ENCODE peak calls at places on chromosome 9, in five cellular contexts. D is adrenal gland, M is A549, I is IMR-90, N is Peyer's patch. L is an unnamed sample.

GRCh38 chr9:18467696-18468095 is 6.3 kb upstream of the ADAMTSL1 start:
- DNase-seq in D (no peak), M (no peak), I (no peak), N (no peak), L (no peak)

GRCh38 chr9:95005276-95006141 is 279.0 kb downstream of the AOPEP start:
- DNase-seq in D (no peak), M (no peak), I (no peak), N (no peak), L (no peak)

GRCh38 chr9:70413427-70413797 is 1.0 kb downstream of the KLF9 start:
- DNase-seq in D (no peak), M (no peak), I (no peak), N (no peak), L (no peak)

GRCh38 chr9:116297346-116297745 is 143.8 kb downstream of the PAPPA start:
- DNase-seq in D (no peak), M (no peak), I (no peak), N (no peak), L (no peak)

GRCh38 chr9:4226331-4227250 is 73.3 kb downstream of the GLIS3 start:
- DNase-seq in D (no peak), M (no peak), I (peak), N (no peak), L (no peak)

GRCh38 chr9:8571648-8572047 is 772.1 kb upstream of the DMAC1 start:
- DNase-seq in D (no peak), M (no peak), I (no peak), N (no peak), L (no peak)

GRCh38 chr9:4289411-4290380 is 10.2 kb downstream of the GLIS3 start:
- DNase-seq in D (no peak), M (no peak), I (peak), N (no peak), L (no peak)

GRCh38 chr9:130979591-130980385 is 29.2 kb upstream of the LAMC3 start:
- DNase-seq in D (no peak), M (no peak), I (no peak), N (no peak), L (no peak)

GRCh38 chr9:110763568-110763967 is 95.0 kb downstream of the MUSK start:
- DNase-seq in D (no peak), M (no peak), I (no peak), N (no peak), L (no peak)

GRCh38 chr9:124332321-124332720 is 74.6 kb downstream of the NEK6 start:
- DNase-seq in D (no peak), M (no peak), I (no peak), N (no peak), L (no peak)

GRCh38 chr9:2151171-2151570 is 136.0 kb downstream of the SMARCA2 start:
- DNase-seq in D (no peak), M (no peak), I (no peak), N (no peak), L (no peak)

GRCh38 chr9:73137286-73137899 is 14.3 kb upstream of the ANXA1 start:
- DNase-seq in D (no peak), M (no peak), I (no peak), N (no peak), L (no peak)

GRCh38 chr9:111176511-111176910 is 138.2 kb upstream of the LPAR1 start:
- DNase-seq in D (no peak), M (no peak), I (no peak), N (no peak), L (no peak)

GRCh38 chr9:33239922-33240321 is at the start of gene SPINK4:
- DNase-seq in D (peak), M (no peak), I (peak), N (peak), L (no peak)

GRCh38 chr9:124004608-124005007 is 7.0 kb upstream of the LHX2 start:
- DNase-seq in D (no peak), M (no peak), I (no peak), N (no peak), L (no peak)

GRCh38 chr9:27528278-27528885 is 1.2 kb downstream of the MOB3B start:
- DNase-seq in D (peak), M (no peak), I (peak), N (peak), L (peak)

GRCh38 chr9:15584383-15584782 is 31.5 kb downstream of the CCDC171 start:
- DNase-seq in D (no peak), M (no peak), I (no peak), N (no peak), L (no peak)

GRCh38 chr9:93675336-93676150 is 99.2 kb downstream of the PHF2 start:
- DNase-seq in D (peak), M (no peak), I (no peak), N (peak), L (no peak)

GRCh38 chr9:126615251-126615790 is 1.6 kb downstream of the LMX1B start:
- DNase-seq in D (no peak), M (no peak), I (peak), N (peak), L (no peak)

GRCh38 chr9:131238402-131239021 is 37.8 kb downstream of the FAM78A start:
- DNase-seq in D (no peak), M (no peak), I (peak), N (no peak), L (no peak)

GRCh38 chr9:3916420-3916819 is 383.4 kb downstream of the GLIS3 start:
- DNase-seq in D (no peak), M (no peak), I (no peak), N (no peak), L (no peak)

GRCh38 chr9:114366334-114367128 is 21.3 kb downstream of the AKNA start:
- DNase-seq in D (no peak), M (no peak), I (peak), N (peak), L (no peak)

GRCh38 chr9:37034320-37034937 is 361 bp upstream of the PAX5 start:
- DNase-seq in D (no peak), M (no peak), I (no peak), N (no peak), L (peak)

GRCh38 chr9:7216004-7216821 is 458.4 kb downstream of the KDM4C start:
- DNase-seq in D (no peak), M (no peak), I (peak), N (no peak), L (no peak)

GRCh38 chr9:114507726-114508125 is 2.5 kb upstream of the WHRN start:
- DNase-seq in D (no peak), M (no peak), I (peak), N (no peak), L (no peak)

GRCh38 chr9:93187047-93187446 is 3.1 kb downstream of the WNK2 start:
- DNase-seq in D (no peak), M (no peak), I (no peak), N (peak), L (peak)

GRCh38 chr9:105142406-105143092 is 101.9 kb upstream of the SLC44A1 start:
- DNase-seq in D (no peak), M (no peak), I (peak), N (no peak), L (no peak)

GRCh38 chr9:135610290-135611141 is 28.8 kb downstream of the GLT6D1 start:
- DNase-seq in D (no peak), M (no peak), I (no peak), N (no peak), L (peak)

GRCh38 chr9:34513567-34514214 is 9.1 kb downstream of the ENHO start:
- DNase-seq in D (no peak), M (no peak), I (no peak), N (no peak), L (no peak)

GRCh38 chr9:114462791-114463190 is 42.5 kb downstream of the WHRN start:
- DNase-seq in D (no peak), M (no peak), I (no peak), N (no peak), L (no peak)

GRCh38 chr9:79189511-79189924 is 382.2 kb upstream of the TLE4 start:
- DNase-seq in D (no peak), M (no peak), I (peak), N (no peak), L (no peak)

GRCh38 chr9:72858089-72858912 is 94.6 kb downstream of the ALDH1A1 start:
- DNase-seq in D (peak), M (peak), I (no peak), N (peak), L (no peak)

GRCh38 chr9:841371-842209 is at the start of gene DMRT1:
- DNase-seq in D (no peak), M (no peak), I (no peak), N (no peak), L (no peak)

GRCh38 chr9:30075022-30075421 is 2309.4 kb upstream of the ACO1 start:
- DNase-seq in D (no peak), M (no peak), I (no peak), N (no peak), L (no peak)
- TF ChIP-seq CTCF in D (no peak), M (no peak), I (no peak), N (no peak), L (no peak)

DNA sequence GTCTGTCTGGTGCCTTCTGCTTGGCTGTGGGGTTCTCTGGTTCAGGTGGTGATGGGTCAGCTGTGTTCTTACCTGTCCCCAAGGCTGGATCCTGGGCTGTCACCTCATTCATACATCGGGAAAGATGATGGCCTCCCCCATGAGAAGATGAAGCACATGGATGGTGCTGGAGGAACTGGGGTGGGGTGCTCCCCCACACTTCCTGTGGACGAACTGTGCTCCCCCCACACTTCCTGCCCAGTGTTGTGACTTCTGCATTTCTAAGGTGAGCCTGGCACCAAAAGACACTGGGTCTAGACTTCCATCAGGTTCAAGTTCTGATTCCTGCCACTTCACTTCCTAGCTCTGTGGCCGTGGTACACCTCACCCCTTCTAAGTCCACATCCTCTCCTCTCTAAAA is 4.3 kb upstream of the SURF6 start:
- DNase-seq in D (peak), M (no peak), I (no peak), N (no peak), L (no peak)
- TF ChIP-seq POLR2A in D (no peak), M (no peak), I (no peak), N (no peak), L (no peak)

GRCh38 chr9:99027414-99027813 is 77.5 kb upstream of the TGFBR1 start:
- DNase-seq in D (no peak), M (no peak), I (no peak), N (no peak), L (no peak)
- H3K27ac ChIP-seq in D (no peak), M (no peak), I (peak), N (no peak), L (no peak)

GRCh38 chr9:21616082-21616778 is 134.1 kb upstream of the IFNE start:
- DNase-seq in D (no peak), M (peak), I (peak), N (no peak), L (no peak)
- TF ChIP-seq CTCF in D (no peak), M (no peak), I (no peak), N (no peak), L (no peak)

L was measured in prostate gland.